ENCODE peak calls at places on chromosome 7, in five cellular contexts. Z is lower lobe of right lung, X is Caco-2, H is NCI-H2081, A is Peyer's patch. R is an unnamed sample.

GRCh38 chr7:1257863-1258262 is 25.2 kb downstream of the UNCX start:
- DNase-seq in Z (peak), X (no peak), H (no peak), A (no peak), R (no peak)

GRCh38 chr7:2753148-2753547 is 65.1 kb downstream of the AMZ1 start:
- DNase-seq in Z (no peak), X (no peak), H (no peak), A (no peak), R (no peak)

GRCh38 chr7:16646427-16647081 is 573 bp downstream of the BZW2 start:
- DNase-seq in Z (no peak), X (peak), H (peak), A (no peak), R (no peak)

GRCh38 chr7:80135306-80136104 is 874 bp downstream of the GNAI1 start:
- DNase-seq in Z (no peak), X (no peak), H (peak), A (no peak), R (peak)

GRCh38 chr7:84372155-84372621 is 177.6 kb upstream of the SEMA3A start:
- DNase-seq in Z (no peak), X (no peak), H (no peak), A (no peak), R (no peak)

GRCh38 chr7:91194841-91195240 is 69.4 kb upstream of the FZD1 start:
- DNase-seq in Z (no peak), X (no peak), H (peak), A (no peak), R (no peak)

GRCh38 chr7:141217938-141218337 is 144.1 kb downstream of the TMEM178B start:
- DNase-seq in Z (no peak), X (no peak), H (no peak), A (no peak), R (no peak)

GRCh38 chr7:4144171-4144701 is 537.9 kb upstream of the FOXK1 start:
- DNase-seq in Z (peak), X (no peak), H (no peak), A (no peak), R (no peak)

GRCh38 chr7:78326189-78326588 is 527.6 kb downstream of the PHTF2 start:
- DNase-seq in Z (no peak), X (no peak), H (no peak), A (no peak), R (no peak)

GRCh38 chr7:26078437-26079362 is 73.3 kb upstream of the NFE2L3 start:
- DNase-seq in Z (peak), X (peak), H (peak), A (peak), R (peak)

GRCh38 chr7:104341545-104341944 is 13.1 kb downstream of the LHFPL3 start:
- DNase-seq in Z (no peak), X (peak), H (peak), A (no peak), R (peak)

GRCh38 chr7:77184990-77185389 is 14.6 kb downstream of the FGL2 start:
- DNase-seq in Z (no peak), X (no peak), H (no peak), A (no peak), R (no peak)

GRCh38 chr7:33044986-33045385 is 17.6 kb downstream of the NT5C3A start:
- DNase-seq in Z (no peak), X (no peak), H (no peak), A (no peak), R (no peak)

GRCh38 chr7:142853739-142854504 is 954 bp upstream of the EPHB6 start:
- DNase-seq in Z (peak), X (peak), H (peak), A (peak), R (peak)

GRCh38 chr7:155842496-155843265 is 30.4 kb upstream of the SHH start:
- DNase-seq in Z (no peak), X (peak), H (no peak), A (no peak), R (no peak)

GRCh38 chr7:101736077-101736476 is 81.3 kb upstream of the CUX1 start:
- DNase-seq in Z (no peak), X (no peak), H (no peak), A (no peak), R (no peak)

GRCh38 chr7:76232698-76233097 is 31.0 kb downstream of the SRRM3 start:
- DNase-seq in Z (no peak), X (no peak), H (no peak), A (no peak), R (no peak)

GRCh38 chr7:91242097-91242846 is 22.0 kb upstream of the FZD1 start:
- DNase-seq in Z (no peak), X (no peak), H (no peak), A (no peak), R (no peak)

GRCh38 chr7:46757006-46757405 is 824.9 kb downstream of the TNS3 start:
- DNase-seq in Z (no peak), X (no peak), H (no peak), A (no peak), R (no peak)

GRCh38 chr7:36677769-36678435 is 46.4 kb downstream of the AOAH start:
- DNase-seq in Z (no peak), X (no peak), H (no peak), A (no peak), R (no peak)

GRCh38 chr7:22194633-22195273 is 162.2 kb downstream of the RAPGEF5 start:
- DNase-seq in Z (no peak), X (no peak), H (no peak), A (no peak), R (no peak)

GRCh38 chr7:128938524-128939074 is 872 bp downstream of the IRF5 start:
- DNase-seq in Z (peak), X (no peak), H (no peak), A (peak), R (no peak)

GRCh38 chr7:43041724-43042123 is 70.7 kb upstream of the HECW1 start:
- DNase-seq in Z (no peak), X (no peak), H (no peak), A (no peak), R (no peak)

GRCh38 chr7:158469396-158470051 is 118.1 kb downstream of the PTPRN2 start:
- DNase-seq in Z (no peak), X (no peak), H (no peak), A (no peak), R (no peak)

GRCh38 chr7:71682841-71683341 is 550.9 kb downstream of the GALNT17 start:
- DNase-seq in Z (no peak), X (no peak), H (no peak), A (no peak), R (no peak)

GRCh38 chr7:105853931-105854419 is 22.4 kb downstream of the ATXN7L1 start:
- DNase-seq in Z (no peak), X (no peak), H (no peak), A (no peak), R (no peak)

R was measured in HuH-7.5.